ENCODE peak calls at places on chromosomes 11 and 22, in seven cellular contexts. X, U, Z, B, J, G and O are unnamed samples.

GRCh38 chr11:82750643-82751139 is 17.0 kb upstream of the FAM181B start:
- DNase-seq in U (no peak), G (no peak), B (no peak), J (peak; percentile 8), X (no peak), Z (peak; percentile 19), O (no peak)

GRCh38 chr22:33180371-33180770 is 122.2 kb upstream of the SYN3 start:
- DNase-seq in G (no peak), Z (no peak), X (no peak), J (no peak), U (no peak), B (no peak), O (no peak)

GRCh38 chr22:24510694-24511625 is 15.8 kb downstream of the UPB1 start:
- DNase-seq in Z (peak; percentile 86), U (peak; percentile 55), B (no peak), G (no peak), J (peak; percentile 94), X (no peak), O (no peak)

GRCh38 chr22:35476341-35476740 is 64.3 kb upstream of the RASD2 start:
- DNase-seq in U (no peak), J (no peak), Z (no peak), X (no peak), G (no peak), B (no peak), O (no peak)

GRCh38 chr11:127002669-127003259 is 2.2 kb upstream of the KIRREL3 start:
- DNase-seq in X (no peak), G (no peak), J (no peak), Z (no peak), B (no peak), U (no peak), O (no peak)

GRCh38 chr11:1866776-1867175 is 13.9 kb downstream of the LSP1 start:
- DNase-seq in Z (no peak), G (no peak), U (no peak), B (no peak), J (no peak), X (peak; percentile 24), O (no peak)

GRCh38 chr22:45876136-45877035 is 100.6 kb downstream of the WNT7B start:
- DNase-seq in X (peak; percentile 12), B (no peak), Z (no peak), J (no peak), U (no peak), G (no peak), O (no peak)

GRCh38 chr11:119491753-119492455 is 68.9 kb upstream of the THY1 start:
- DNase-seq in U (no peak), X (no peak), G (no peak), B (no peak), Z (no peak), J (no peak), O (no peak)

GRCh38 chr11:18522388-18522787 is 4.4 kb downstream of the TSG101 start:
- DNase-seq in U (no peak), X (no peak), Z (no peak), B (no peak), J (peak; percentile 21), G (no peak), O (no peak)

GRCh38 chr22:38144025-38144405 is 33.5 kb upstream of the BAIAP2L2 start:
- DNase-seq in U (no peak), X (no peak), J (peak; percentile 34), Z (peak; percentile 11), B (no peak), G (no peak), O (no peak)

GRCh38 chr11:79165908-79166307 is 274.9 kb downstream of the TENM4 start:
- DNase-seq in U (no peak), B (no peak), Z (no peak), X (no peak), G (no peak), J (no peak), O (no peak)

GRCh38 chr22:27212617-27213177 is 555.3 kb downstream of the MIAT start:
- DNase-seq in Z (no peak), X (peak; percentile 73), G (no peak), J (peak; percentile 87), B (no peak), U (peak; percentile 75), O (peak; percentile 93)

GRCh38 chr11:123033895-123034294 is 28.0 kb downstream of the HSPA8 start:
- DNase-seq in Z (peak; percentile 30), U (no peak), G (no peak), X (no peak), B (no peak), J (no peak), O (no peak)

GRCh38 chr11:130649749-130650275 is 201.4 kb downstream of the ADAMTS15 start:
- DNase-seq in B (no peak), X (no peak), U (no peak), Z (no peak), J (no peak), G (no peak), O (no peak)

GRCh38 chr22:21837184-21837979 is 30.1 kb downstream of the MAPK1 start:
- DNase-seq in J (no peak), B (no peak), G (no peak), X (no peak), Z (no peak), U (no peak), O (no peak)